ENCODE peak calls at places on chromosomes 4 and X, in seven cellular contexts. S is GM12878, Z is H1, Y is K562, I is HCT116, A is SK-N-SH, O is HepG2. M is an unnamed sample.

GRCh38 chrX:78314561-78314960 is 12.8 kb downstream of the CYSLTR1 start:
- DNase-seq in I (no peak), Z (no peak), A (no peak), S (no peak), O (no peak), Y (no peak), M (no peak)

GRCh38 chr4:73583661-73584060 is 36.6 kb downstream of the RASSF6 start:
- DNase-seq in Z (no peak), I (no peak), O (no peak), S (no peak), A (no peak), Y (no peak), M (peak; percentile 21)

GRCh38 chr4:110247591-110247990 is 49.2 kb upstream of the ELOVL6 start:
- DNase-seq in Y (no peak), Z (no peak), A (no peak), I (no peak), S (no peak), O (no peak), M (no peak)

GRCh38 chr4:67881226-67881625 is 2.6 kb downstream of the TMPRSS11D start:
- DNase-seq in Z (no peak), S (no peak), A (no peak), O (no peak), I (no peak), Y (no peak), M (no peak)

GRCh38 chr4:168334053-168334452 is 15.5 kb upstream of the DDX60 start:
- DNase-seq in O (no peak), Y (no peak), S (no peak), A (no peak), Z (no peak), I (no peak), M (no peak)

GRCh38 chrX:18294893-18295292 is 59.6 kb downstream of the SCML2 start:
- DNase-seq in Y (no peak), A (no peak), S (no peak), O (no peak), I (no peak), Z (no peak), M (no peak)

GRCh38 chr4:72076562-72076961 is 44.8 kb downstream of the NPFFR2 start:
- DNase-seq in I (no peak), Z (no peak), Y (no peak), S (no peak), O (no peak), A (no peak), M (no peak)

GRCh38 chr4:126890383-126890782 is 742.4 kb upstream of the INTU start:
- DNase-seq in Z (no peak), S (no peak), O (no peak), A (no peak), Y (no peak), I (no peak), M (no peak)

GRCh38 chr4:42150653-42151567 is 1.5 kb downstream of the BEND4 start:
- DNase-seq in A (peak; percentile 66), S (no peak), Y (no peak), Z (peak; percentile 55), I (no peak), O (no peak), M (no peak)

GRCh38 chr4:118772149-118773081 is 63.5 kb downstream of the SEC24D start:
- DNase-seq in I (peak; percentile 34), Z (no peak), A (no peak), Y (peak; percentile 44), O (peak; percentile 18), S (no peak), M (peak; percentile 51)

GRCh38 chr4:123746981-123747380 is 350.4 kb downstream of the SPRY1 start:
- DNase-seq in O (no peak), A (no peak), I (no peak), Z (no peak), S (no peak), Y (no peak), M (no peak)

GRCh38 chr4:123748806-123749205 is 352.2 kb downstream of the SPRY1 start:
- DNase-seq in S (no peak), Z (no peak), A (no peak), I (no peak), O (no peak), Y (no peak), M (no peak)

GRCh38 chr4:123749408-123749807 is 352.8 kb downstream of the SPRY1 start:
- DNase-seq in S (no peak), O (no peak), Z (no peak), A (no peak), I (no peak), Y (no peak), M (no peak)

GRCh38 chr4:123744664-123745290 is 348.2 kb downstream of the SPRY1 start:
- DNase-seq in Y (no peak), S (no peak), O (peak; percentile 38), A (no peak), Z (no peak), I (no peak), M (no peak)

DNA sequence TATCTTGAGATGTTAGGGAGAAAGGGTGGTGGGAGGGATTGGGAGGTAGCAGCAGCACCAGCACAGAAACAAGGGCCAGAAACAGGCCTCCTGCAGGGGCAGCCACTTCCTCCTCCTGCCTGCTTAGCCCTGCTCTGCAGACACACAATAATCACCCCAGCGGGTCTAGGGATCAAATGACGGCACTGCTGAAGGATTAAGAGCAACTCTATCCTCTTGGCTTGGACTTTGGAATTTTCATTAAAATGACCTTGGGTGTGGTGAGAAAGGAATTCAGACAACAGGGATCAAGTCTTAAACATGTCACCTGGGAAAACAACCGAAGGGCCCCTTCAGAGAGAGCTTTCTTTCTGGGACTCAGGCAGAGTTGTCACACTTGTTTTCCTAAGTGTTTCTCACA is 353.4 kb downstream of the SPRY1 start:
- DNase-seq in A (no peak), Y (no peak), I (no peak), S (no peak), Z (no peak), O (peak; percentile 87), M (peak; percentile 20)
- TF ChIP-seq JUND in A (no peak), Y (no peak), I (no peak), S (no peak), Z (no peak), O (no peak), M (no peak)

DNA sequence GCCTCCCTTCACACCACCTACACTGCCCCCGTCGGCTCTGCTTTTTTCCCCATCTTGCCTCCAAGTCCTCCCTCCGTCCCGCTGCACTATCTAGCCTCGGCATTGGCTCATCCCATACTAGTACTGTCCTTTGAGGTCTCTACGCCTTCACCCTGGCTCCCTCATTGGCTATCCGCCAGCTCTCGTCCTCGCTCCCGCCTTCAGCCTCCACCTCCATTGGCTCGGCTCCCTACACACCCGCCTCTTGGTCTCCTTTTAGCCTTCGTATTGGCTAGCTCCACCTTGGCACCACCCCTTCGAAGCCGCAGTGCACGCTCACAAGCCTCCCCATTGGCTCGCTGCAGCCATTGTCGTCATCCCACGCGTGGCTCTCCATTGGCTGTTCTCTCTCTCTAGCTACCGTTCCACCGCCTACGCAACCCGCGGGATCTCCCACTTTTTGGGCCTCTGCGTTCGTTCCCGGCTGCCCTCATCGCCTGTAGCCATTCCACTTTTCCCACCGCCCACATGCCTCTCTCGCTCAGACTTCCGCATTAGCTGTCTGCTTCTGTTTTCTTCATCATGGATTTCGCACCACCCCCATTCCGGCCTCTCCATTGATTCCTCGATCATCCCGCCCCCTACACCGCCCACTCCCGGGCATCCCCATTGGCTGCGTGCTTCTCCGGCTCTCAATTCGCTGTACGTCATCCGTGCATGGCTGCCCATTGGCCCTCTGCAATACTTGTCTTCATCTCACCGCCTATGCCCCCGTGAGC is 404 bp upstream of the PPP1R3F start:
- DNase-seq in A (peak; percentile 89), Z (peak; percentile 83), I (peak; percentile 96), O (peak; percentile 94), Y (peak; percentile 92), S (peak; percentile 93), M (peak; percentile 92)
- TF ChIP-seq JUND in A (no peak), Z (no peak), I (no peak), O (no peak), Y (no peak), S (peak; percentile 36), M (no peak)

DNA sequence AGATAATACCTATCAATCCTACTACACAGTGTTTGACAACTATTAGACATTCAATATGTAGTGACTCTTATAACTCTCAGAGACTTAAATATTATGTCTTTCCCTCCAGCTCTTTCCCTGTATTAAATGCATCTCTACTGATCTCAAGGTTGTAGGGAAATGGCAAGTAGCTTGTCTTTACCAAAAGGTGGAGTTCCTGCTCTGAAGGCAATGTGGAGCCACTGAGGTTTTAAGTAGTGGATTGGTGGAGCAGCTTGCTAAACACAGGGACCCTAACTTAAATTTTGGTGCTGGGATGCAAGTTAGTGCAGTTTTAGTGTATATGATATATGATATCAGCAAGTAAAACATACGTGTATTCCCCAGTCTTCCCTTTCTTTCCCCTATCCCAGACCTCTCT is 13.1 kb downstream of the FNIP2 start:
- DNase-seq in S (no peak), Y (no peak), A (no peak), O (no peak), I (no peak), Z (no peak), M (no peak)
- TF ChIP-seq JUND in S (no peak), Y (no peak), A (no peak), O (no peak), I (no peak), Z (no peak), M (no peak)

GRCh38 chr4:2322801-2323200 is 60.9 kb upstream of the MXD4 start:
- DNase-seq in S (no peak), I (no peak), Y (no peak), A (no peak), Z (no peak), O (no peak), M (no peak)

GRCh38 chr4:2320746-2321145 is 58.8 kb upstream of the MXD4 start:
- DNase-seq in Y (no peak), O (no peak), S (no peak), I (no peak), Z (no peak), A (no peak), M (no peak)

GRCh38 chr4:2320152-2320551 is 58.2 kb upstream of the MXD4 start:
- DNase-seq in Y (no peak), A (no peak), O (no peak), Z (no peak), S (no peak), I (no peak), M (no peak)

GRCh38 chr4:2322227-2322626 is 60.3 kb upstream of the MXD4 start:
- DNase-seq in Y (no peak), O (no peak), A (no peak), Z (no peak), I (no peak), S (no peak), M (no peak)

GRCh38 chr4:2321279-2322196 is 59.6 kb upstream of the MXD4 start:
- DNase-seq in Z (no peak), Y (no peak), I (no peak), O (no peak), S (no peak), A (no peak), M (no peak)
- TF ChIP-seq JUND in Z (no peak), Y (no peak), I (no peak), O (no peak), S (no peak), A (no peak), M (no peak)

GRCh38 chrX:14032383-14032782 is 2.7 kb upstream of the GEMIN8 start:
- DNase-seq in I (no peak), Z (no peak), O (peak; percentile 13), A (peak; percentile 55), Y (peak; percentile 32), S (no peak), M (peak; percentile 30)
- TF ChIP-seq JUND in I (no peak), Z (no peak), O (no peak), A (no peak), Y (no peak), S (no peak), M (no peak)